ENCODE peak calls at places on chromosomes 11 and 22, in six cellular contexts. O is heart left ventricle, Y is H9, W is transverse colon, C is Panc1, H is MM.1S. N is an unnamed sample.

GRCh38 chr22:19121631-19122142 is 525 bp downstream of the DGCR2 start:
- DNase-seq in Y (peak; percentile 53), C (no peak), H (peak; percentile 48), W (peak; percentile 64), O (peak; percentile 84), N (peak; percentile 61)

GRCh38 chr11:14045417-14045816 is 82.9 kb downstream of the SPON1 start:
- DNase-seq in O (no peak), C (no peak), Y (no peak), W (no peak), H (no peak), N (no peak)

GRCh38 chr11:63212742-63213141 is 30.7 kb downstream of the SLC22A25 start:
- DNase-seq in O (no peak), W (no peak), C (no peak), H (peak; percentile 49), Y (no peak), N (no peak)

GRCh38 chr11:76513654-76514034 is 68.8 kb downstream of the EMSY start:
- DNase-seq in H (no peak), C (no peak), Y (no peak), W (no peak), O (no peak), N (no peak)

GRCh38 chr22:36864454-36865215 is 3.8 kb downstream of the NCF4 start:
- DNase-seq in Y (no peak), O (no peak), C (no peak), W (no peak), H (no peak), N (no peak)

GRCh38 chr22:24289138-24289537 is 18.5 kb downstream of the SPECC1L start:
- DNase-seq in Y (no peak), W (no peak), C (no peak), H (no peak), O (no peak), N (no peak)

GRCh38 chr11:94948070-94948617 is 25.2 kb downstream of the CWC15 start:
- DNase-seq in C (no peak), H (no peak), Y (no peak), O (no peak), W (no peak), N (no peak)

GRCh38 chr11:17827006-17827405 is 92.4 kb downstream of the KCNC1 start:
- DNase-seq in W (no peak), H (no peak), C (no peak), O (no peak), Y (no peak), N (no peak)

GRCh38 chr11:64799256-64799924 is 3.6 kb downstream of the MAP4K2 start:
- DNase-seq in H (no peak), C (no peak), Y (no peak), O (no peak), W (no peak), N (no peak)

GRCh38 chr22:36773935-36774334 is 2.0 kb downstream of the IFT27 start:
- DNase-seq in O (no peak), H (peak; percentile 15), Y (no peak), C (no peak), W (no peak), N (no peak)

GRCh38 chr11:123561046-123561781 is 93.2 kb downstream of the SCN3B start:
- DNase-seq in Y (peak; percentile 70), W (no peak), C (no peak), O (no peak), H (no peak), N (no peak)

GRCh38 chr11:43316451-43316850 is 4.7 kb downstream of the API5 start:
- DNase-seq in C (no peak), H (peak; percentile 76), O (no peak), Y (no peak), W (no peak), N (no peak)

GRCh38 chr11:61815790-61816735 is 740 bp downstream of the FADS1 start:
- DNase-seq in C (no peak), O (peak; percentile 83), W (peak; percentile 52), Y (peak; percentile 84), H (peak; percentile 64), N (peak; percentile 75)

GRCh38 chr11:70229737-70230136 is 26.6 kb downstream of the FADD start:
- DNase-seq in O (no peak), H (no peak), C (no peak), W (no peak), Y (no peak), N (no peak)

GRCh38 chr11:20127671-20128527 is 32.4 kb downstream of the DBX1 start:
- DNase-seq in Y (peak; percentile 85), W (peak; percentile 85), O (peak; percentile 82), C (no peak), H (peak; percentile 73), N (peak; percentile 82)

GRCh38 chr11:100824041-100824440 is 137.0 kb downstream of the ARHGAP42 start:
- DNase-seq in W (no peak), C (no peak), Y (no peak), H (no peak), O (no peak), N (no peak)

GRCh38 chr11:46356911-46357482 is 9.7 kb downstream of the DGKZ start:
- DNase-seq in Y (no peak), W (no peak), H (no peak), O (no peak), C (no peak), N (no peak)

GRCh38 chr22:45537734-45538181 is 35.1 kb downstream of the FBLN1 start:
- DNase-seq in C (no peak), H (no peak), O (no peak), W (peak; percentile 41), Y (no peak), N (peak; percentile 89)

GRCh38 chr11:134132808-134133207 is 63.9 kb downstream of the JAM3 start:
- DNase-seq in H (no peak), C (no peak), O (no peak), W (no peak), Y (no peak), N (no peak)

GRCh38 chr11:108609681-108610080 is 16.1 kb upstream of the EXPH5 start:
- DNase-seq in C (no peak), Y (no peak), W (no peak), O (no peak), H (no peak), N (no peak)

DNA sequence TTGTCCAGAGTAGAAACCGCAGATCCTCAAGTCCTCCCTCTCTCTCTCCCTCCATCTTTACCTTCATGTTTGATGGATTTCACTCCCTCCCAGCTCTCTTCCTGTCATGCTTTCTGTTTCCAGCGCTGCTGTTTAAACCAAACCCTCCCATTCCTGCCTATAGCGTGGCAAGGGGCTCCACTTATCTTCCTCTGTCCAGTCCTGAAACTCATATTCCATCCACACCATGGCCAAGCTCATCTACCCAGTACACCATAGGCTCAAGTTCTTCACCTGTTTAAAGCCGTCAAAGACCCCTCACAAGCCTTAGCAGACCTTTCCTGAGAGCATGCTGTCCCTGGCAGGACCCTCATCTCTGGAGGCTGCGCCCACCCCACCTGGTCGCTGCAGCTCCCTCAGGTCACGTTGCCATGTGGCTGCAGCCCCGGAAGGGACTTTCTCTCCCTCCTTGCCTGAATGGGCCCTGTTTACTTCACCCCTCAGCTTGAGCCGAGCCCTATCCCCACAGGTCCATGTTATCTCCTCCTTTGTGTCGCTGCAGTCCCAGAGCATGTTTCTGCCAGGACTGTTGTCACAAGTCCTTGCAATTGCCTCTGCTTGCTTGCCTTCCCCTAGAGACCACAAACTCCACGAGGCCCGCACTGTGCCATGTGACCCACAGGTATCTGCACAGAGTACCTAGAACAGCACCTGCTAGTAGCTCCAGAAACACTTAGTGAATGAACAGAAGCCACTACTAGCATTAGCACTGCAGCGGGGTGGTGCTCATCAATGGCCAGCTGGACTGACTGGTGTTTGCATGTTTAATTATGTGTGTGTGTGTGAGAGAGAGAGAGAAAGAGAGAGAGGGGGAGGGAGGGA is 149.4 kb upstream of the SNX19 start:
- DNase-seq in H (no peak), Y (no peak), W (no peak), O (no peak), C (no peak), N (no peak)
- H3K4me1 ChIP-seq in H (no peaks in the 10 kb centered on the region), Y (peaks cover 4% of the 10 kb centered on the region), W (no peaks in the 10 kb centered on the region), O (no peaks in the 10 kb centered on the region), C (no peaks in the 10 kb centered on the region), N (no peaks in the 10 kb centered on the region)

DNA sequence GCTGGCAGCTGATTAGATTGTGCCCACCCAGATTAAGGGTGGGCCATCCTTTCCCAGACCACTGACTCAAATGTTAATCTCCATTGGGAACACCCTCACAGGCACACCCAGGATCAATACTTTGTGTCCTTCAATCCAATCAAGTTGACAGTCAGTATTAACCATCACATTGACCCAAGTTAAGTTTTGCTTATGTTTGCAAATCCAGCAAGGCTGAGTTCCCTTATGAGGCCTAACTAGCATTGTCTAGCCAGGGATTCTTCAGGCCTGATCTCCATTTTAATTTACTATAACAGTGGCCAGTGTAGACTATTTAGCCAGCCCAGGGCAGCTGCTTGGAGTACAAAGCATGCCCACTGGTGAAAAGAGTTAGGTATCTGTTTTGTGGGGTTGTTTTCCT is 2.3 kb upstream of the KCTD14 start:
- DNase-seq in H (no peak), C (no peak), Y (no peak), W (no peak), O (no peak), N (no peak)
- TF ChIP-seq CTCF in H (no peak), C (no peak), Y (no peak), W (no peak), O (no peak), N (no peak)

GRCh38 chr11:111463276-111463675 is 48.9 kb downstream of the BTG4 start:
- DNase-seq in Y (no peak), C (no peak), O (no peak), W (no peak), H (no peak), N (no peak)
- H3K27ac ChIP-seq in Y (no peak overlapping the region), C (no peak overlapping the region), O (no peak overlapping the region), W (no peak overlapping the region), H (no peak overlapping the region), N (no peak overlapping the region)

DNA sequence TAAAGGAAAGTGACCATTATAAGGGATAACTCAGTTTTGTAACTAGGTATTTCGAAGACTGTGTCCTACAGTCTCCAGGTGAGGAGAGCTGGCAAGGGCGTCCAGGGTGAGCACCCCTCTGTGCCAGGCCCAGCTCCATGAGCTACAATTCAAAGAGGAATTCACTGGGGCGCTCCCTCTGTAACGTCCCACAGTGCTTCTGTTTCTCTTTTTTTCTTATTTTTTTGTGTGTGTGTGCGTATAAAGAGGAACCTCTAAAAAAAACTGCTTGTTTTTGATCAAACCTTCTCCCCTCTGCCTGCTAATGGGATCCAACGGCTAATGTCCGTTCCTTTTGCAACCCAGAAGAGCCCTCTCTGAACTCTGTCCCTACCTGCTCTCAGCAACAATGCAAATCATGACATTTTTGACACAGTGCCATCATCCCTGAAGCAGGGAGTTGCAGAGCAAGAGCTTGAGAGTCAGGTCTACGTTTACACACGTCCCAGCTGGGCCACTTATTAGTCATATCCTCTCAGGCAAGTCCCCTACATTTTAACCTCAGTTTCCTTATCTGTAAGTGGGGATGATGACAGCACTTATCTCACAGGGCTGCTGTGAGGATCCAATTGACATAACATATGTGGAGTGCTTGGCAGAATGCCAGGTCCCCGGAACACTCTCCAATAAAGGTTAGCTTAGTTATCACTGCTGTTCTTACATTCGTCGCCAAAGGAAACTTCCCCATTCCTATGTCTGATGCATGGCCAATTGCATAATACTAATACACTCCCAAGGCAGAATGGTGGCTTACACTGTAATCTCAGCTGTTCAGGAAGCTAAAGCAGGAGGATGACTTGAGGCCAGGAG is 16.9 kb downstream of the ASCC2 start:
- DNase-seq in H (no peak), Y (no peak), O (peak; percentile 88), W (peak; percentile 87), C (no peak), N (peak; percentile 99)
- H3K4me1 ChIP-seq in H (no peaks in the 10 kb centered on the region), Y (no peaks in the 10 kb centered on the region), O (peaks cover 31% of the 10 kb centered on the region), W (no peaks in the 10 kb centered on the region), C (no peaks in the 10 kb centered on the region), N (no peaks in the 10 kb centered on the region)

N was measured in right atrium auricular region.